ENCODE peak calls at places on chromosomes 11 and 22, in ten cellular contexts. A is activated CD8-positive, alpha-beta T cell treated with anti-CD3 and anti-CD28 coated beads for 36 hours; S is left ventricle myocardium inferior; O is pancreas; I is endothelial cell; Y is choroid plexus epithelial cell; B is Calu3; V is lower leg skin; T is AG04449; D is keratinocyte. Q is an unnamed sample.
A peak's percentile ranks its signal among the peaks of the same experiment; 100 is the strongest.

GRCh38 chr11:108938604-108939003 is 273.7 kb downstream of the DDX10 start:
- DNase-seq in A (no peak), S (no peak), O (no peak), I (no peak), Y (no peak), B (no peak), V (no peak), T (no peak), D (no peak), Q (no peak)

GRCh38 chr11:120221115-120221752 is 10.4 kb downstream of the OAF start:
- DNase-seq in A (no peak), S (no peak), O (peak; percentile 50), I (no peak), Y (no peak), B (no peak), V (no peak), T (no peak), D (no peak), Q (no peak)

GRCh38 chr11:47340980-47341775 is 11.3 kb downstream of the MYBPC3 start:
- DNase-seq in A (no peak), S (no peak), O (no peak), I (no peak), Y (no peak), B (no peak), V (no peak), T (no peak), D (no peak), Q (no peak)

GRCh38 chr11:91163619-91164451 is 941.0 kb upstream of the CHORDC1 start:
- DNase-seq in A (no peak), S (no peak), O (no peak), I (no peak), Y (peak; percentile 74), B (no peak), V (no peak), T (peak; percentile 16), D (peak; percentile 32), Q (peak; percentile 40)

GRCh38 chr22:38449776-38450175 is 5.2 kb downstream of the KCNJ4 start:
- DNase-seq in A (no peak), S (no peak), O (no peak), I (no peak), Y (no peak), B (no peak), V (no peak), T (no peak), D (no peak), Q (no peak)

GRCh38 chr22:31098633-31099110 is 8.7 kb downstream of the SELENOM start:
- DNase-seq in A (no peak), S (no peak), O (peak; percentile 17), I (no peak), Y (no peak), B (no peak), V (no peak), T (no peak), D (no peak), Q (no peak)

GRCh38 chr11:78715639-78716311 is 141.1 kb upstream of the NARS2 start:
- DNase-seq in A (peak; percentile 78), S (no peak), O (peak; percentile 27), I (peak; percentile 79), Y (peak; percentile 74), B (peak; percentile 79), V (no peak), T (peak; percentile 23), D (peak; percentile 85), Q (peak; percentile 66)

GRCh38 chr11:93490996-93491618 is 52.1 kb downstream of the SMCO4 start:
- DNase-seq in A (no peak), S (no peak), O (no peak), I (no peak), Y (no peak), B (no peak), V (no peak), T (no peak), D (no peak), Q (no peak)

GRCh38 chr22:38727530-38728451 is 22.0 kb downstream of the GTPBP1 start:
- DNase-seq in A (no peak), S (no peak), O (no peak), I (no peak), Y (no peak), B (no peak), V (no peak), T (no peak), D (no peak), Q (no peak)

GRCh38 chr22:44342347-44342956 is 29.7 kb upstream of the SHISAL1 start:
- DNase-seq in A (no peak), S (no peak), O (no peak), I (no peak), Y (no peak), B (no peak), V (no peak), T (no peak), D (no peak), Q (no peak)

GRCh38 chr11:8652140-8652539 is 30.3 kb downstream of the TRIM66 start:
- DNase-seq in A (no peak), S (no peak), O (no peak), I (no peak), Y (peak; percentile 56), B (no peak), V (peak; percentile 35), T (peak; percentile 93), D (peak; percentile 79), Q (peak; percentile 78)

GRCh38 chr11:130719516-130719915 is 196.8 kb downstream of the SNX19 start:
- DNase-seq in A (no peak), S (no peak), O (no peak), I (no peak), Y (peak; percentile 78), B (no peak), V (no peak), T (no peak), D (no peak), Q (no peak)

GRCh38 chr22:35921777-35922176 is 106.8 kb downstream of the RBFOX2 start:
- DNase-seq in A (peak; percentile 61), S (no peak), O (peak; percentile 67), I (peak; percentile 53), Y (peak; percentile 92), B (peak; percentile 79), V (peak; percentile 79), T (peak; percentile 60), D (peak; percentile 32), Q (peak; percentile 69)

GRCh38 chr11:128909438-128910125 is 18.4 kb downstream of the KCNJ5 start:
- DNase-seq in A (no peak), S (no peak), O (no peak), I (no peak), Y (no peak), B (no peak), V (peak; percentile 53), T (no peak), D (no peak), Q (no peak)

DNA sequence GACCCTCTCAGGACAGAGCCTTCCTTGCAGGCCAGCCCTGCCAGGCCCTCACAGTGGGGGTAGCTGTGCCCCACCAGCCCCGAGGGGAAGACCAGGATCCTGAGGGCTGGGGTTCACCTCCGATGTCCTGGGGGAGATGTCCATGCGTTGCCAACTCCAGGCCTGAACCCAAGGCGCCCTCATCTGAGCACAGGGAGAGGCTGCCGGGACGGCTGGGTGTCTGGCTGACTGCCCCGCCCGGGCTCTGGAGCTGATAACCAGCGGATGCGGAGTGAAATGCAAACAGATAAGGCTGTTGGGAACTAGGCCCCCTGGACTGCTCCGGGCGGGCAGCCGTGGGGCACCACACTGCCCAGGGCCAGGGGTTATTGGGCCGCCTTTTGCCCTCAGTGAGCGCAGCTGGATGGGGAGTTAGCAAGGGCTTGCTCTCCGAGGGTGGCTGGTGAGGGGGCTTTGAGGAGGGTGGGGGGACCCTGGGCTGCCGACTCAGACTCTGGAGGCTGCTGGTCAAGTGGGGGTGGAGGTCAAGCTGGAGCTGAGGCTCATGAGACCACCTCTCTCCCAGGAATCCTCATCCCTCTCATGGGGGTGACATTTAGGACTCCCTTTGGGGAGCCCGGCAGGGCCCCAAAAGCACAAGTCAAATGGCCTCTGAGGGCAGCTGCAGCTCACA is 5.6 kb upstream of the MUC6 start:
- DNase-seq in A (no peak), S (peak; percentile 14), O (peak; percentile 76), I (no peak), Y (peak; percentile 24), B (peak; percentile 70), V (no peak), T (no peak), D (no peak), Q (no peak)
- TF ChIP-seq CTCF in A (no peak), S (no peak), O (no peak), I (no peak), Y (peak; percentile 13), B (no peak), V (no peak), T (no peak), D (no peak), Q (no peak)

GRCh38 chr11:64848214-64848778 is 3.8 kb upstream of the CDC42BPG start:
- DNase-seq in A (no peak), S (no peak), O (no peak), I (no peak), Y (no peak), B (no peak), V (no peak), T (no peak), D (no peak), Q (no peak)

GRCh38 chr11:64846998-64847666 is 2.7 kb upstream of the CDC42BPG start:
- DNase-seq in A (peak; percentile 94), S (peak; percentile 91), O (peak; percentile 92), I (peak; percentile 97), Y (peak; percentile 89), B (peak; percentile 97), V (peak; percentile 88), T (no peak), D (peak; percentile 67), Q (no peak)

GRCh38 chr11:64850979-64851567 is 6.6 kb upstream of the CDC42BPG start:
- DNase-seq in A (peak; percentile 86), S (no peak), O (no peak), I (no peak), Y (no peak), B (no peak), V (no peak), T (no peak), D (no peak), Q (no peak)

GRCh38 chr11:64849600-64850356 is 5.3 kb upstream of the CDC42BPG start:
- DNase-seq in A (no peak), S (peak; percentile 70), O (no peak), I (no peak), Y (no peak), B (no peak), V (no peak), T (no peak), D (no peak), Q (no peak)

GRCh38 chr11:64848779-64849599 is 4.5 kb upstream of the CDC42BPG start:
- DNase-seq in A (peak; percentile 49), S (no peak), O (peak; percentile 87), I (no peak), Y (no peak), B (peak; percentile 76), V (no peak), T (no peak), D (no peak), Q (no peak)
- TF ChIP-seq CTCF in A (no peak), S (no peak), O (no peak), I (no peak), Y (peak; percentile 25), B (peak; percentile 18), V (no peak), T (no peak), D (peak; percentile 8), Q (no peak)

GRCh38 chr11:1566381-1567051 is 5.6 kb downstream of the DUSP8 start:
- DNase-seq in A (no peak), S (no peak), O (no peak), I (peak; percentile 5), Y (no peak), B (no peak), V (no peak), T (no peak), D (no peak), Q (no peak)
- TF ChIP-seq CTCF in A (no peak), S (no peak), O (no peak), I (no peak), Y (peak; percentile 22), B (no peak), V (no peak), T (no peak), D (no peak), Q (peak; percentile 29)

GRCh38 chr11:68341557-68342458 is 29.4 kb downstream of the LRP5 start:
- DNase-seq in A (no peak), S (no peak), O (no peak), I (no peak), Y (no peak), B (no peak), V (no peak), T (no peak), D (no peak), Q (no peak)
- TF ChIP-seq CTCF in A (no peak), S (no peak), O (no peak), I (no peak), Y (peak; percentile 34), B (no peak), V (no peak), T (peak; percentile 11), D (peak; percentile 16), Q (peak; percentile 11)